ENCODE peak calls at places on chromosomes 6 and 20, in seven cellular contexts. R is ovary; I is adrenal gland; S is foreskin fibroblast; U is activated gamma-delta T cell treated with anti-CD3 and anti-CD28 coated beads, Interleukin-2, amount 50 U/mL, for 16 hours; M is HCEC 1CT; F is AG10803. J is an unnamed sample.

GRCh38 chr20:36435799-36436541 is 105.3 kb upstream of the MYL9 start:
- DNase-seq in R (peak; percentile 79), I (peak; percentile 90), S (peak; percentile 81), U (peak; percentile 70), M (no peak), F (peak; percentile 36), J (no peak)

GRCh38 chr6:35181313-35181932 is 32.3 kb upstream of the SCUBE3 start:
- DNase-seq in R (no peak), I (peak; percentile 32), S (peak; percentile 93), U (no peak), M (peak; percentile 37), F (peak; percentile 74), J (peak; percentile 73)

GRCh38 chr6:29011276-29011734 is 6.2 kb upstream of the ZNF311 start:
- DNase-seq in R (peak; percentile 63), I (peak; percentile 38), S (peak; percentile 85), U (no peak), M (peak; percentile 69), F (peak; percentile 47), J (peak; percentile 67)

GRCh38 chr6:143283887-143284640 is 166.4 kb downstream of the ADAT2 start:
- DNase-seq in R (no peak), I (no peak), S (peak; percentile 63), U (no peak), M (no peak), F (peak; percentile 94), J (no peak)

GRCh38 chr20:33444797-33445560 is 1.4 kb upstream of the SNTA1 start:
- DNase-seq in R (no peak), I (no peak), S (peak; percentile 41), U (no peak), M (no peak), F (no peak), J (no peak)

GRCh38 chr6:168188974-168189678 is 110.1 kb upstream of the FRMD1 start:
- DNase-seq in R (no peak), I (no peak), S (no peak), U (no peak), M (no peak), F (no peak), J (no peak)

GRCh38 chr20:58613061-58613854 is 37.8 kb upstream of the STX16 start:
- DNase-seq in R (no peak), I (no peak), S (no peak), U (no peak), M (no peak), F (peak; percentile 22), J (no peak)

GRCh38 chr6:53142810-53143209 is 5.8 kb downstream of the GCM1 start:
- DNase-seq in R (no peak), I (no peak), S (no peak), U (no peak), M (no peak), F (no peak), J (no peak)

GRCh38 chr20:19889011-19889953 is 127.9 kb upstream of the NAA20 start:
- DNase-seq in R (peak; percentile 73), I (peak; percentile 58), S (peak; percentile 61), U (no peak), M (peak; percentile 62), F (peak; percentile 88), J (peak; percentile 80)

GRCh38 chr6:46407785-46408530 is 83.3 kb downstream of the RCAN2 start:
- DNase-seq in R (no peak), I (no peak), S (peak; percentile 18), U (no peak), M (no peak), F (peak; percentile 20), J (no peak)

GRCh38 chr6:139250296-139251274 is 41.2 kb downstream of the TXLNB start:
- DNase-seq in R (peak; percentile 74), I (peak; percentile 53), S (peak; percentile 56), U (peak; percentile 13), M (peak; percentile 67), F (peak; percentile 43), J (peak; percentile 54)

GRCh38 chr6:136608991-136609390 is 58.8 kb upstream of the MAP7 start:
- DNase-seq in R (no peak), I (no peak), S (peak; percentile 81), U (no peak), M (peak; percentile 81), F (peak; percentile 84), J (peak; percentile 37)

GRCh38 chr20:354298-354977 is 7.5 kb downstream of the NRSN2 start:
- DNase-seq in R (peak; percentile 81), I (peak; percentile 72), S (peak; percentile 88), U (peak; percentile 72), M (peak; percentile 67), F (peak; percentile 68), J (peak; percentile 82)

GRCh38 chr20:51153867-51154707 is 131.2 kb upstream of the KCNG1 start:
- DNase-seq in R (no peak), I (no peak), S (no peak), U (no peak), M (no peak), F (no peak), J (no peak)

GRCh38 chr6:111478749-111479148 is 4.3 kb downstream of the REV3L start:
- DNase-seq in R (no peak), I (no peak), S (peak; percentile 71), U (no peak), M (peak; percentile 80), F (peak; percentile 69), J (peak; percentile 49)

GRCh38 chr6:13710552-13711383 is 867 bp downstream of the RANBP9 start:
- DNase-seq in R (peak; percentile 72), I (peak; percentile 41), S (peak; percentile 43), U (peak; percentile 15), M (peak; percentile 16), F (no peak), J (peak; percentile 44)

GRCh38 chr6:16769986-16770376 is 8.7 kb upstream of the ATXN1 start:
- DNase-seq in R (no peak), I (no peak), S (peak; percentile 81), U (no peak), M (peak; percentile 95), F (peak; percentile 86), J (peak; percentile 41)

GRCh38 chr20:24984963-24985640 is 7.4 kb downstream of the APMAP start:
- DNase-seq in R (no peak), I (no peak), S (no peak), U (no peak), M (no peak), F (no peak), J (no peak)

GRCh38 chr6:37456816-37457560 is 24.0 kb downstream of the CMTR1 start:
- DNase-seq in R (peak; percentile 63), I (peak; percentile 52), S (peak; percentile 71), U (no peak), M (peak; percentile 95), F (peak; percentile 91), J (peak; percentile 31)

GRCh38 chr6:4459032-4459431 is 317.2 kb upstream of the CDYL start:
- DNase-seq in R (no peak), I (peak; percentile 46), S (peak; percentile 83), U (no peak), M (peak; percentile 87), F (peak; percentile 82), J (peak; percentile 62)

GRCh38 chr20:57427239-57428127 is 36.3 kb downstream of the RBM38 start:
- DNase-seq in R (no peak), I (no peak), S (no peak), U (no peak), M (no peak), F (no peak), J (no peak)

GRCh38 chr6:30840084-30840921 is 44.0 kb upstream of the DDR1 start:
- DNase-seq in R (no peak), I (no peak), S (no peak), U (no peak), M (no peak), F (no peak), J (no peak)

GRCh38 chr20:17859616-17860232 is 108.9 kb downstream of the SNX5 start:
- DNase-seq in R (no peak), I (peak; percentile 75), S (no peak), U (peak; percentile 22), M (no peak), F (no peak), J (peak; percentile 16)

GRCh38 chr6:87483929-87484328 is 11.2 kb downstream of the SLC35A1 start:
- DNase-seq in R (no peak), I (peak; percentile 21), S (peak; percentile 24), U (no peak), M (peak; percentile 43), F (peak; percentile 44), J (peak; percentile 71)